ENCODE peak calls at places on chromosomes 5 and 9, in nine cellular contexts. Z, H, Q, J, T, B, I, P and G are unnamed samples.

GRCh38 chr5:53779541-53779981 is 219.1 kb downstream of the NDUFS4 start:
- DNase-seq in Z (no peak), H (no peak), Q (no peak), J (peak), T (peak), B (peak), I (peak), P (peak), G (no peak)

GRCh38 chr5:37840036-37840909 is at the start of gene GDNF:
- DNase-seq in Z (peak), H (peak), Q (peak), J (peak), T (no peak), B (no peak), I (peak), P (peak), G (peak)

GRCh38 chr9:38008168-38009034 is 60.6 kb downstream of the SHB start:
- DNase-seq in Z (peak), H (peak), Q (peak), J (peak), T (peak), B (peak), I (peak), P (peak), G (peak)

GRCh38 chr9:133347515-133347984 is 381 bp downstream of the MED22 start:
- DNase-seq in Z (peak), H (peak), Q (no peak), J (no peak), T (no peak), B (no peak), I (peak), P (no peak), G (peak)

GRCh38 chr9:96612105-96612965 is 7.3 kb downstream of the CDC14B start:
- DNase-seq in Z (peak), H (no peak), Q (peak), J (peak), T (peak), B (peak), I (peak), P (peak), G (no peak)

GRCh38 chr9:90878562-90878961 is 76.9 kb downstream of the SYK start:
- DNase-seq in Z (no peak), H (no peak), Q (no peak), J (no peak), T (no peak), B (no peak), I (no peak), P (no peak), G (no peak)

GRCh38 chr5:104146652-104147051 is 584.1 kb upstream of the NUDT12 start:
- DNase-seq in Z (no peak), H (no peak), Q (no peak), J (no peak), T (no peak), B (no peak), I (no peak), P (no peak), G (no peak)

GRCh38 chr5:103094737-103095136 is 25.2 kb downstream of the GIN1 start:
- DNase-seq in Z (no peak), H (no peak), Q (no peak), J (no peak), T (no peak), B (no peak), I (no peak), P (no peak), G (no peak)

GRCh38 chr9:91758491-91758981 is 191.5 kb downstream of the ROR2 start:
- DNase-seq in Z (peak), H (peak), Q (peak), J (peak), T (peak), B (no peak), I (peak), P (peak), G (peak)

GRCh38 chr9:6354072-6354686 is 26.0 kb downstream of the TPD52L3 start:
- DNase-seq in Z (peak), H (peak), Q (no peak), J (peak), T (peak), B (peak), I (no peak), P (peak), G (peak)

GRCh38 chr5:109412981-109413402 is 3.2 kb upstream of the PJA2 start:
- DNase-seq in Z (no peak), H (no peak), Q (no peak), J (no peak), T (no peak), B (no peak), I (no peak), P (no peak), G (no peak)

GRCh38 chr5:144547098-144547499 is 376.4 kb downstream of the KCTD16 start:
- DNase-seq in Z (no peak), H (no peak), Q (no peak), J (no peak), T (no peak), B (no peak), I (no peak), P (peak), G (no peak)

GRCh38 chr5:85304524-85304923 is 919.8 kb upstream of the EDIL3 start:
- DNase-seq in Z (no peak), H (no peak), Q (no peak), J (no peak), T (no peak), B (no peak), I (no peak), P (no peak), G (no peak)

GRCh38 chr9:110116543-110116885 is 91.4 kb downstream of the C9orf152 start:
- DNase-seq in Z (no peak), H (no peak), Q (no peak), J (peak), T (peak), B (no peak), I (no peak), P (peak), G (no peak)

GRCh38 chr5:150484964-150485769 is 22.8 kb upstream of the NDST1 start:
- DNase-seq in Z (peak), H (no peak), Q (no peak), J (peak), T (no peak), B (no peak), I (no peak), P (no peak), G (no peak)

GRCh38 chr9:88915916-88916315 is 75.4 kb upstream of the S1PR3 start:
- DNase-seq in Z (no peak), H (no peak), Q (no peak), J (no peak), T (no peak), B (no peak), I (no peak), P (no peak), G (no peak)

GRCh38 chr5:149128023-149128875 is 13.0 kb upstream of the ABLIM3 start:
- DNase-seq in Z (peak), H (no peak), Q (no peak), J (no peak), T (peak), B (no peak), I (peak), P (peak), G (peak)

GRCh38 chr5:155953335-155953734 is 373.6 kb upstream of the SGCD start:
- DNase-seq in Z (no peak), H (no peak), Q (no peak), J (no peak), T (no peak), B (no peak), I (no peak), P (peak), G (no peak)

GRCh38 chr5:74035521-74035937 is 409.5 kb downstream of the ARHGEF28 start:
- DNase-seq in Z (no peak), H (peak), Q (no peak), J (peak), T (peak), B (no peak), I (peak), P (peak), G (peak)

GRCh38 chr5:143446535-143447226 is 43.2 kb upstream of the NR3C1 start:
- DNase-seq in Z (no peak), H (no peak), Q (no peak), J (no peak), T (no peak), B (no peak), I (no peak), P (no peak), G (no peak)

GRCh38 chr9:122020398-122020797 is 72.7 kb downstream of the TTLL11 start:
- DNase-seq in Z (no peak), H (no peak), Q (no peak), J (no peak), T (no peak), B (no peak), I (no peak), P (peak), G (no peak)

GRCh38 chr9:72207278-72207677 is 58.0 kb downstream of the GDA start:
- DNase-seq in Z (no peak), H (no peak), Q (no peak), J (no peak), T (no peak), B (no peak), I (no peak), P (no peak), G (peak)

GRCh38 chr9:123335227-123335985 is 20.6 kb upstream of the CRB2 start:
- DNase-seq in Z (no peak), H (no peak), Q (no peak), J (peak), T (peak), B (peak), I (peak), P (peak), G (no peak)

GRCh38 chr9:131013771-131014676 is 5.0 kb downstream of the LAMC3 start:
- DNase-seq in Z (no peak), H (no peak), Q (no peak), J (no peak), T (no peak), B (no peak), I (no peak), P (no peak), G (no peak)

GRCh38 chr5:4523038-4523437 is 617.1 kb upstream of the ADAMTS16 start:
- DNase-seq in Z (no peak), H (no peak), Q (no peak), J (no peak), T (no peak), B (no peak), I (no peak), P (no peak), G (no peak)

GRCh38 chr9:91481971-91482370 is 58.3 kb upstream of the NFIL3 start:
- DNase-seq in Z (no peak), H (no peak), Q (no peak), J (no peak), T (no peak), B (no peak), I (no peak), P (no peak), G (no peak)

GRCh38 chr9:27785714-27786100 is 212.4 kb upstream of the C9orf72 start:
- DNase-seq in Z (no peak), H (no peak), Q (no peak), J (no peak), T (peak), B (no peak), I (no peak), P (no peak), G (no peak)

GRCh38 chr5:103117471-103117991 is 2.4 kb downstream of the GIN1 start:
- DNase-seq in Z (no peak), H (no peak), Q (no peak), J (no peak), T (no peak), B (no peak), I (no peak), P (no peak), G (no peak)

GRCh38 chr5:141779642-141780041 is 97.6 kb upstream of the ARAP3 start:
- DNase-seq in Z (no peak), H (no peak), Q (no peak), J (no peak), T (no peak), B (peak), I (no peak), P (peak), G (no peak)

GRCh38 chr9:19456996-19457693 is 48.3 kb downstream of the ACER2 start:
- DNase-seq in Z (peak), H (peak), Q (peak), J (peak), T (peak), B (no peak), I (peak), P (peak), G (peak)

GRCh38 chr9:135992486-135993408 is 31.6 kb upstream of the UBAC1 start:
- DNase-seq in Z (peak), H (peak), Q (peak), J (peak), T (peak), B (peak), I (peak), P (peak), G (peak)

GRCh38 chr5:138282918-138283742 is 8.7 kb upstream of the GFRA3 start:
- DNase-seq in Z (peak), H (no peak), Q (peak), J (peak), T (peak), B (peak), I (peak), P (peak), G (no peak)

GRCh38 chr5:55102345-55102744 is at the start of gene GZMA:
- DNase-seq in Z (no peak), H (no peak), Q (no peak), J (no peak), T (no peak), B (no peak), I (no peak), P (no peak), G (no peak)

GRCh38 chr9:128442150-128442549 is 13.7 kb upstream of the ODF2 start:
- DNase-seq in Z (no peak), H (no peak), Q (no peak), J (no peak), T (no peak), B (no peak), I (no peak), P (no peak), G (no peak)

GRCh38 chr9:87909310-87910041 is 8.3 kb upstream of the SPATA31C1 start:
- DNase-seq in Z (no peak), H (no peak), Q (peak), J (no peak), T (no peak), B (no peak), I (no peak), P (no peak), G (no peak)

DNA sequence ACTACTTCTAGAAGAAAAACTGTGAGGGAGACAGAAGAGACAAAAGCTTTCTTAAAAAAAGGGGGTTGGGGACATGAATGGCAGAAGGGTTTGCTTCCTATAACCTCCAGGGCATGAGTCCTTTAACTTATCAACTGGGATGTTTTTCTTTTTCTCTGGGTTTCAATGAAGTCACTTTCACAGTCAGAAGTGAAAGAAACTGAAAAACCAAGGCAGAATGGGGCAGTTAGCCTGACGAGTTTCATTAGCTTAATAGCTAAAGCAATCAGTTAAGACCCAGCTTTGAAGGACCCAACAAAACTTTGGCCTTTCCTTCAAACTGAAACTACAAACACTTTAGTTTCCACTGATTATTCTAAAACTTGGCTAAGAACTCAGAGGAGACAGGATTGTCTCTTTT is 4.6 kb upstream of the OR13C8 start:
- DNase-seq in Z (no peak), H (no peak), Q (no peak), J (no peak), T (no peak), B (no peak), I (no peak), P (no peak), G (no peak)
- TF ChIP-seq CTCF in Z (no peak), H (no peak), Q (no peak), J (no peak), T (no peak), B (no peak), I (no peak), P (no peak), G (no peak)

GRCh38 chr5:171418982-171419662 is at the start of gene FGF18:
- DNase-seq in Z (peak), H (peak), Q (peak), J (peak), T (peak), B (no peak), I (peak), P (peak), G (peak)
- TF ChIP-seq CTCF in Z (peak), H (no peak), Q (no peak), J (peak), T (no peak), B (no peak), I (no peak), P (no peak), G (no peak)

DNA sequence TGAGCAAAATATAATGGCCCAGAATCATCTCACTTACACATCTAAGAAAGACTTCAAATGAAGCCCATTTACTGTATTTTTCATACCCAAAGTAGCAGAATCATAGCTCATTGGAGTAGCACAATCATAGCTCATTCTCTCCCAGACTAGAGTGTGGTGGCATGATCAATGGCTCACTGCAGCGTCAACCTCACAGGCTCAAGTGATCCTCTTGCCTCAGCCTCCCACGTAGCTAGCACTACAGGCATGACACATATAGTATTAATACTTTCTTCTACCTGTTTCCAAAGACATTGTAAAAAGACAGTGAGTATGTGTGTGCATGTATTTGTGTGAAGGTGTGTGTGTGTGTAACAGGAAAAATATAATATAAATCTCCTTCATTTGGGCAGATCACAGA is 1247.9 kb upstream of the ACO1 start:
- DNase-seq in Z (no peak), H (no peak), Q (no peak), J (no peak), T (no peak), B (no peak), I (no peak), P (no peak), G (no peak)
- TF ChIP-seq CTCF in Z (no peak), H (no peak), Q (no peak), J (no peak), T (no peak), B (no peak), I (no peak), P (no peak), G (no peak)

GRCh38 chr9:129471201-129472019 is 149.5 kb downstream of the C9orf50 start:
- DNase-seq in Z (no peak), H (no peak), Q (no peak), J (no peak), T (no peak), B (no peak), I (no peak), P (no peak), G (no peak)

GRCh38 chr9:129476821-129477611 is 143.9 kb downstream of the C9orf50 start:
- DNase-seq in Z (no peak), H (no peak), Q (no peak), J (no peak), T (no peak), B (no peak), I (no peak), P (peak), G (no peak)

GRCh38 chr9:129472651-129473102 is 148.2 kb downstream of the C9orf50 start:
- DNase-seq in Z (no peak), H (no peak), Q (no peak), J (no peak), T (no peak), B (no peak), I (no peak), P (no peak), G (no peak)

GRCh38 chr9:129473523-129474244 is 147.2 kb downstream of the C9orf50 start:
- DNase-seq in Z (no peak), H (no peak), Q (no peak), J (no peak), T (no peak), B (no peak), I (peak), P (peak), G (no peak)

GRCh38 chr9:129474740-129475404 is 146.0 kb downstream of the C9orf50 start:
- DNase-seq in Z (no peak), H (no peak), Q (no peak), J (no peak), T (no peak), B (no peak), I (no peak), P (no peak), G (no peak)
- TF ChIP-seq CTCF in Z (no peak), H (no peak), Q (no peak), J (no peak), T (no peak), B (no peak), I (no peak), P (no peak), G (no peak)

DNA sequence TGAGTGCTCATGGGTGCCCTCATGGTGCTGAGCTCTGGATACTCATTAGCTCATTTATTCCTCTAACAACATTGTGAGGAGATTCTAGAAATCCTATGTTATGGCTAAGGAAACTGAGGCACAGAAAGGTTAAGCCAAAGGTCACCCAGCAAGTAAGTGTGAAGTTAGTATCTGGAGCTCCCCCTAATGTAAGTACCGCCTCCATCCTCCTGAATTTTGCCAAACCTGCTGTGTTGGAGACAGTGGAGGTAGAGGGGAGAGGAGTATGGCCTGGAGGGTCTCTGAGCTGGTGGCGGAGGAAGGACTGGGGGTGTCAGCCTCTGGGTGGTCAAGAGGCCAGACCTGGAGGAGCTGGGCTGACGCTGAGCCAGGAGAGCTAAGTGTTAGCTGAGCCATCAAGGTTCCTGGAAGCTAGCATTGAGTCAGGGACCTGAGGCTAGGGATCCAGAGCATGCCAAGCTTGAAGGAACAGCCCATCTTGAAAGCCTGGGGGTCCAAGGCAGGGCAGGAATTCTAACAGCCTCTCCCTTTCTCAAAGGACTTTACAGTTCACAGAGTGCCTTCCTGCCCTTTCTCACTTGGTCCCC is 114.8 kb downstream of the RGS3 start:
- DNase-seq in Z (no peak), H (no peak), Q (no peak), J (no peak), T (no peak), B (no peak), I (no peak), P (no peak), G (no peak)
- TF ChIP-seq CTCF in Z (no peak), H (peak), Q (no peak), J (peak), T (peak), B (no peak), I (no peak), P (no peak), G (peak)

GRCh38 chr9:75906531-75906930 is 16.1 kb downstream of the PCSK5 start:
- DNase-seq in Z (no peak), H (no peak), Q (no peak), J (no peak), T (no peak), B (no peak), I (no peak), P (no peak), G (no peak)
- TF ChIP-seq CTCF in Z (no peak), H (no peak), Q (no peak), J (no peak), T (no peak), B (no peak), I (no peak), P (no peak), G (no peak)

GRCh38 chr5:7329712-7330111 is 66.2 kb upstream of the ADCY2 start:
- DNase-seq in Z (no peak), H (no peak), Q (no peak), J (no peak), T (no peak), B (no peak), I (no peak), P (no peak), G (no peak)
- TF ChIP-seq CTCF in Z (no peak), H (no peak), Q (no peak), J (no peak), T (no peak), B (no peak), I (no peak), P (no peak), G (no peak)